ENCODE peak calls at places on chromosome 3, in five cellular contexts. G, F, P, U and M are unnamed samples.
A peak's percentile ranks its signal among the peaks of the same experiment; 100 is the strongest.

GRCh38 chr3:4656059-4656458 is 162.9 kb downstream of the ITPR1 start:
- DNase-seq in G (no peak), F (no peak), P (no peak), U (peak; percentile 80), M (peak; percentile 62)

GRCh38 chr3:127606086-127606805 is 8.0 kb downstream of the MCM2 start:
- DNase-seq in G (no peak), F (no peak), P (no peak), U (peak; percentile 47), M (no peak)

GRCh38 chr3:64331605-64332004 is 106.3 kb upstream of the PRICKLE2 start:
- DNase-seq in G (no peak), F (no peak), P (no peak), U (peak; percentile 9), M (no peak)

GRCh38 chr3:196292281-196292923 is 4.9 kb upstream of the PCYT1A start:
- DNase-seq in G (no peak), F (no peak), P (no peak), U (no peak), M (no peak)

GRCh38 chr3:190424478-190425439 is 24.9 kb downstream of the TMEM207 start:
- DNase-seq in G (peak; percentile 44), F (peak; percentile 93), P (peak; percentile 17), U (peak; percentile 80), M (peak; percentile 71)

GRCh38 chr3:170865209-170866094 is 4.5 kb downstream of the RPL22L1 start:
- DNase-seq in G (no peak), F (no peak), P (no peak), U (peak; percentile 40), M (no peak)

GRCh38 chr3:50657816-50658215 is 16.9 kb upstream of the DOCK3 start:
- DNase-seq in G (no peak), F (no peak), P (no peak), U (no peak), M (no peak)

GRCh38 chr3:25895443-25895842 is 105.6 kb downstream of the OXSM start:
- DNase-seq in G (no peak), F (no peak), P (no peak), U (peak; percentile 53), M (no peak)

GRCh38 chr3:33645060-33645841 is 72.8 kb downstream of the CLASP2 start:
- DNase-seq in G (peak; percentile 53), F (no peak), P (peak; percentile 21), U (peak; percentile 31), M (no peak)

GRCh38 chr3:160331127-160331937 is 67.7 kb downstream of the IFT80 start:
- DNase-seq in G (no peak), F (peak; percentile 56), P (no peak), U (no peak), M (no peak)

GRCh38 chr3:153210116-153210515 is 48.1 kb downstream of the RAP2B start:
- DNase-seq in G (peak; percentile 56), F (no peak), P (peak; percentile 37), U (no peak), M (no peak)

GRCh38 chr3:123568034-123568433 is 16.8 kb downstream of the HACD2 start:
- DNase-seq in G (no peak), F (no peak), P (no peak), U (no peak), M (no peak)

GRCh38 chr3:11165457-11165856 is 11.2 kb downstream of the HRH1 start:
- DNase-seq in G (no peak), F (no peak), P (no peak), U (no peak), M (no peak)

GRCh38 chr3:159189994-159190669 is 388.3 kb downstream of the MFSD1 start:
- DNase-seq in G (no peak), F (no peak), P (no peak), U (no peak), M (no peak)

GRCh38 chr3:3743754-3744153 is 55.5 kb upstream of the LRRN1 start:
- DNase-seq in G (no peak), F (no peak), P (no peak), U (no peak), M (no peak)

GRCh38 chr3:25887907-25888306 is 98.0 kb downstream of the OXSM start:
- DNase-seq in G (no peak), F (no peak), P (no peak), U (no peak), M (no peak)

GRCh38 chr3:8843347-8843746 is 73.9 kb upstream of the OXTR start:
- DNase-seq in G (no peak), F (no peak), P (no peak), U (no peak), M (no peak)

GRCh38 chr3:141275032-141275422 is 43.4 kb downstream of the PXYLP1 start:
- DNase-seq in G (no peak), F (no peak), P (no peak), U (peak; percentile 89), M (no peak)

GRCh38 chr3:184320099-184320445 is 5.7 kb downstream of the EIF4G1 start:
- DNase-seq in G (no peak), F (peak; percentile 72), P (peak; percentile 45), U (peak; percentile 37), M (peak; percentile 97)

DNA sequence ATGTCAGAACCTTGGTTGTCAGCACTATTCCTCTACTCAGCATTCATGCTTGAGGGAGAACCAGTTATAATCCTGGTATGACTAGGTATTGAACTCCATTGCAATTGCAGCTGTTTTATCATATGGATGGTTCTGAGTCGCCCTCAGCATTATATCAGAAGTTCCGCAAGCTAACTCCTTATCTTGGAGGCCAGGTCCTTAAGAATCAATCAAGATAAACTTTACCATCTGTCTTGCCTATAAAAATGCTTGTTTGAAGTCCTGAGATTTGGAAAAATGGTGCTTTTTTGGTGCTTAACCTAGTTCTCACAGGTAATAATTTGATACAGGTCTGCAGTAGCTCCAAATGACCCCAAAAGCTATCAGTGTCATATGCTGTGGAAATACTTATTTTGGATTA is 16.3 kb upstream of the PLSCR1 start:
- DNase-seq in G (no peak), F (no peak), P (no peak), U (no peak), M (no peak)
- H3K4me1 ChIP-seq in G (no peaks in the 10 kb centered on the region), F (no peaks in the 10 kb centered on the region), P (no peaks in the 10 kb centered on the region), U (no peaks in the 10 kb centered on the region), M (no peaks in the 10 kb centered on the region)

DNA sequence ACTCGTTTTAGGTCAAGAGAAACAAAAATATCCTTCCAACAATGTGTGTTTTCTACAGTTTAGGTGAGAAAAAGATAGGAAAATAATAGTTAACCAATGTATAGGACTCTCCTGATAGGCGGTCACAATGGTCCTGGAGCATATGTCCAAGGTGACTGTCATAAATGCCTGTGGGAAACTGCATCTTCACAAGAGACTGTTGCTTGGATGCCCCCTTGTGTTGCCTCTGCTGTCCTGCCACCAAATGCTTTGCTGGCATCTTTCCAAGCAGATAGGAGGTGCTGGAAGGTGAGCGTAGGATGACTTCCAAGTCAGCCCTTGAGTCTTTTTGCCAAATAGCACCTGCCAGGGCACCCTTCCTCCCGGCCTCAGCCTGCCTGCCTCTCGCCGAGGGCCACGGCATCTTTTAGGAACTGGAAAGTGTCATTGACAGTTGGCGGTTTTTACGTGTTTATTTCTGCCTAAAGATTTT is 24.1 kb upstream of the SACM1L start:
- DNase-seq in G (peak; percentile 76), F (no peak), P (peak; percentile 64), U (peak; percentile 50), M (no peak)
- H3K4me1 ChIP-seq in G (peaks cover 24% of the 10 kb centered on the region), F (peaks cover 7% of the 10 kb centered on the region), P (peaks cover 19% of the 10 kb centered on the region), U (no peaks in the 10 kb centered on the region), M (peaks cover 48% of the 10 kb centered on the region)

DNA sequence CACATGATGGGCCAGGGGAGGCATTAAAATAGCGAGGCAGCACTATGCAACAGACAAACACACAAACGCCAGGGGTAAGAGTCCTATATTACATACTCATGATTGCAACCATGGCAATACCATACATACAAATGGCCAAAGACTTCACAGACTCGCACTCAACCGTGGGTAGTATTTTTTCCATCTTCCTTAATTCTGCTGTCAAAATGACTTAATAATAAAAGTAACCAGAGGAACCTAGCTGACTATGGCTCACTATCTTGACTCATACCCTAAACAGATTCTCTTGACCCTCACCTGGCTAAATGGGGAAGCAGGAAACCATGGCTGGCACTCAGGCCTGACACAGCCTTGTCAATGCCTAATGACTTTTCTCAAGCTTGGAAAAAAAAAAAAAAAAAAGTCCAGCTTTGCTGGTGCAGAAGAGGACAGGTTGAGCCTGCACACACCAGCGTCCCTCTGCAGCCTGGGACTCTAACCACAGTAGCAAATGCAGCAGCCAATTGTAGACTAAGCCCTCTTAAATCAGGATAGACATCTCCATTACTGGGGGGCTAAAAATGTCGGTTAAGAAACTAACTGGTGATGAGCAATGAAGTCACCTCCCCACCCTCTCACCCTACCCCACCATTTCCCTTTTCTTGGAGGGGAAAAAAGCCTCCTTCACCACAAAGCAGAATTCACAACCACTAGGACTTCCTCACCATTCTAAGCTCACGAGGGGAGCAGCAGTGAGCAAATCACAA is 23.1 kb downstream of the CCDC12 start:
- DNase-seq in G (no peak), F (no peak), P (no peak), U (no peak), M (no peak)
- H3K4me1 ChIP-seq in G (peaks cover 95% of the 10 kb centered on the region), F (peaks cover 11% of the 10 kb centered on the region), P (peaks cover 86% of the 10 kb centered on the region), U (peaks cover 29% of the 10 kb centered on the region), M (peaks cover 91% of the 10 kb centered on the region)

GRCh38 chr3:157376596-157377300 is 59.9 kb upstream of the PTX3 start:
- DNase-seq in G (no peak), F (no peak), P (no peak), U (no peak), M (no peak)
- H3K4me1 ChIP-seq in G (no peaks in the 10 kb centered on the region), F (no peaks in the 10 kb centered on the region), P (no peaks in the 10 kb centered on the region), U (no peaks in the 10 kb centered on the region), M (no peaks in the 10 kb centered on the region)

GRCh38 chr3:69866988-69867720 is 127.9 kb downstream of the MITF start:
- DNase-seq in G (no peak), F (no peak), P (no peak), U (peak; percentile 61), M (no peak)
- H3K4me1 ChIP-seq in G (no peaks in the 10 kb centered on the region), F (peaks cover 4% of the 10 kb centered on the region), P (no peaks in the 10 kb centered on the region), U (peaks cover 4% of the 10 kb centered on the region), M (peaks cover 4% of the 10 kb centered on the region)

GRCh38 chr3:93936549-93936948 is 37.1 kb downstream of the PROS1 start:
- DNase-seq in G (no peak), F (no peak), P (no peak), U (no peak), M (no peak)
- H3K4me1 ChIP-seq in G (no peaks in the 10 kb centered on the region), F (no peaks in the 10 kb centered on the region), P (no peaks in the 10 kb centered on the region), U (no peaks in the 10 kb centered on the region), M (no peaks in the 10 kb centered on the region)

DNA sequence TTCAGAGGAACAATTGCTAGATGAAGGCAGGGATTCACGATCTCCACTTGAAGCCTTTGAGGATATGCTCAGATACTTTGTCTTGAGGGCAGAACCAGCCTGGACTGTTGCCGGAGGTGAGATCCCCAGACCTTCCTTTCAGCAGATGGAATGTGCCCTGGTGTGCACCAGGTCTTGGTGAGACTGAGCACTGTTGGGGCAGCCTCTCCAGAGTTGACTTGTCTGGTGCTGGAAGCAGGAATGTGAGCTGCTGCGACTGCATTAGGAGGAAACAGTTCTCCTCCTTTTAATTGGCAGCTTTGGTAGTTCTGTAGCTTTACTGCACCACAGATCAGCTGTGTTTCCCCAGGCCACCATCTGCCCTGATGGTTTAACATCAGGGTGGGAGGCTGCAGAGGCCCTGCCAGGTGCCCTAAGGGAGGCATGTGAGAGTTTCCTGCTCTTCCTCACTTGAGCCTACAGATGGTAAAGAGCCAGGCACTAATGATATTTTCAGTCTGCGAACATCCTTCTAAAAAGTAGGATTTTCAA is 58.5 kb downstream of the CTDSPL start:
- DNase-seq in G (no peak), F (no peak), P (no peak), U (no peak), M (no peak)
- H3K4me1 ChIP-seq in G (no peaks in the 10 kb centered on the region), F (no peaks in the 10 kb centered on the region), P (no peaks in the 10 kb centered on the region), U (peaks cover 26% of the 10 kb centered on the region), M (peaks cover 50% of the 10 kb centered on the region)